ENCODE peak calls at places on chromosome X, in seven cellular contexts. O, Q, C, K, R, W and Z are unnamed samples.

GRCh38 chrX:14448406-14448805 is 80.9 kb upstream of the GLRA2 start:
- DNase-seq in R (no peak), W (no peak), K (no peak), C (no peak), O (no peak), Q (no peak), Z (no peak)

GRCh38 chrX:141642979-141643378 is 53.5 kb downstream of the SPANXA2 start:
- DNase-seq in Q (no peak), K (no peak), O (no peak), W (no peak), C (peak), R (no peak), Z (no peak)

GRCh38 chrX:141760761-141761160 is 62.2 kb upstream of the SPANXD start:
- DNase-seq in O (no peak), W (no peak), K (no peak), R (no peak), Q (no peak), C (no peak), Z (no peak)

GRCh38 chrX:103630171-103630511 is 1.4 kb downstream of the TCEAL1 start:
- DNase-seq in W (no peak), Q (no peak), R (no peak), C (no peak), K (no peak), O (no peak), Z (no peak)

GRCh38 chrX:151714367-151714766 is 1.5 kb upstream of the FATE1 start:
- DNase-seq in K (no peak), W (no peak), R (no peak), C (no peak), O (no peak), Q (no peak), Z (no peak)

GRCh38 chrX:11363069-11363594 is 69.9 kb downstream of the AMELX start:
- DNase-seq in C (no peak), O (no peak), R (no peak), Q (no peak), K (no peak), W (no peak), Z (no peak)

GRCh38 chrX:49230500-49231232 is 2.5 kb downstream of the CACNA1F start:
- DNase-seq in R (peak), O (no peak), C (no peak), K (peak), Q (peak), W (no peak), Z (peak)

GRCh38 chrX:139933904-139934303 is 1.1 kb upstream of the ATP11C start:
- DNase-seq in O (no peak), Q (no peak), C (no peak), R (peak), K (no peak), W (no peak), Z (no peak)

GRCh38 chrX:1323315-1323714 is 13.3 kb upstream of the IL3RA start:
- DNase-seq in R (peak), C (peak), W (no peak), Q (peak), K (peak), O (no peak), Z (peak)

GRCh38 chrX:13256562-13256961 is 63.3 kb downstream of the ATXN3L start:
- DNase-seq in Q (no peak), K (no peak), C (no peak), W (no peak), R (no peak), O (no peak), Z (no peak)

GRCh38 chrX:107711521-107712041 is 64.0 kb downstream of the TSC22D3 start:
- DNase-seq in C (no peak), R (no peak), O (peak), W (no peak), Q (peak), K (no peak), Z (no peak)

GRCh38 chrX:36218801-36219200 is 299.3 kb downstream of the CFAP47 start:
- DNase-seq in W (no peak), R (no peak), K (no peak), Q (no peak), C (no peak), O (no peak), Z (no peak)

GRCh38 chrX:149527705-149528104 is 13.1 kb upstream of the EOLA1 start:
- DNase-seq in Q (no peak), R (no peak), C (peak), W (no peak), O (no peak), K (no peak), Z (no peak)

GRCh38 chrX:7286461-7286860 is 138.5 kb upstream of the PUDP start:
- DNase-seq in R (no peak), W (no peak), K (no peak), Q (no peak), C (no peak), O (no peak), Z (no peak)

GRCh38 chrX:41903544-41903943 is 19.8 kb downstream of the CASK start:
- DNase-seq in K (no peak), O (no peak), Q (no peak), C (no peak), R (no peak), W (no peak), Z (no peak)

GRCh38 chrX:34654939-34655338 is 2.1 kb downstream of the TMEM47 start:
- DNase-seq in W (no peak), K (no peak), R (no peak), Q (no peak), C (no peak), O (no peak), Z (no peak)

GRCh38 chrX:47080215-47080914 is 2.1 kb downstream of the RGN start:
- DNase-seq in C (no peak), R (no peak), O (no peak), Q (no peak), W (no peak), K (no peak), Z (no peak)